ENCODE peak calls at places on chromosomes 7 and 10, in nine cellular contexts. One of them, this sample, is unnamed.

GRCh38 chr7:45973725-45974532 is 52.9 kb upstream of the IGFBP3 start:
- DNase-seq in NCI-H1105: no peak
- DNase-seq in uterus: no peak
- DNase-seq in WTC11: no peak
- DNase-seq in stimulated activated CD4-positive, alpha-beta T cell treated with anti-CD3 and anti-CD28 coated beads, Interleukin-1b, Interleukin-23, amount 100 ng/mL, for 4 hours: no peak
- DNase-seq in mesendoderm: no peak
- DNase-seq in psoas muscle: no peak
- DNase-seq in T follicular helper cell: no peak
- DNase-seq in mucosa of gallbladder: no peak
- DNase-seq in this sample: no peak

GRCh38 chr7:151783958-151784575 is 92.8 kb downstream of the PRKAG2 start:
- DNase-seq in WTC11: no peak
- DNase-seq in T follicular helper cell: no peak
- DNase-seq in NCI-H1105: no peak
- DNase-seq in stimulated activated CD4-positive, alpha-beta T cell treated with anti-CD3 and anti-CD28 coated beads, Interleukin-1b, Interleukin-23, amount 100 ng/mL, for 4 hours: no peak
- DNase-seq in uterus: no peak
- DNase-seq in mucosa of gallbladder: no peak
- DNase-seq in mesendoderm: no peak
- DNase-seq in psoas muscle: no peak
- DNase-seq in this sample: no peak

GRCh38 chr7:101133621-101134398 is 6.9 kb downstream of the SERPINE1 start:
- DNase-seq in T follicular helper cell: no peak
- DNase-seq in NCI-H1105: no peak
- DNase-seq in uterus: no peak
- DNase-seq in stimulated activated CD4-positive, alpha-beta T cell treated with anti-CD3 and anti-CD28 coated beads, Interleukin-1b, Interleukin-23, amount 100 ng/mL, for 4 hours: no peak
- DNase-seq in mucosa of gallbladder: no peak
- DNase-seq in WTC11: no peak
- DNase-seq in psoas muscle: no peak
- DNase-seq in mesendoderm: no peak
- DNase-seq in this sample: no peak

GRCh38 chr7:130086938-130087337 is 16.6 kb downstream of the KLHDC10 start:
- DNase-seq in mesendoderm: no peak
- DNase-seq in uterus: no peak
- DNase-seq in T follicular helper cell: no peak
- DNase-seq in stimulated activated CD4-positive, alpha-beta T cell treated with anti-CD3 and anti-CD28 coated beads, Interleukin-1b, Interleukin-23, amount 100 ng/mL, for 4 hours: no peak
- DNase-seq in NCI-H1105: no peak
- DNase-seq in mucosa of gallbladder: no peak
- DNase-seq in psoas muscle: no peak
- DNase-seq in WTC11: no peak
- DNase-seq in this sample: no peak

GRCh38 chr7:22195402-22195801 is 161.6 kb downstream of the RAPGEF5 start:
- DNase-seq in stimulated activated CD4-positive, alpha-beta T cell treated with anti-CD3 and anti-CD28 coated beads, Interleukin-1b, Interleukin-23, amount 100 ng/mL, for 4 hours: no peak
- DNase-seq in NCI-H1105: no peak
- DNase-seq in mucosa of gallbladder: no peak
- DNase-seq in psoas muscle: no peak
- DNase-seq in WTC11: no peak
- DNase-seq in uterus: no peak
- DNase-seq in T follicular helper cell: no peak
- DNase-seq in mesendoderm: no peak
- DNase-seq in this sample: no peak

GRCh38 chr7:150370612-150371071 is 2.0 kb downstream of the REPIN1 start:
- DNase-seq in stimulated activated CD4-positive, alpha-beta T cell treated with anti-CD3 and anti-CD28 coated beads, Interleukin-1b, Interleukin-23, amount 100 ng/mL, for 4 hours: no peak
- DNase-seq in psoas muscle: no peak
- DNase-seq in uterus: no peak
- DNase-seq in NCI-H1105: no peak
- DNase-seq in T follicular helper cell: no peak
- DNase-seq in mesendoderm: no peak
- DNase-seq in mucosa of gallbladder: no peak
- DNase-seq in WTC11: no peak
- DNase-seq in this sample: no peak

GRCh38 chr7:111835066-111835465 is 272.8 kb upstream of the IMMP2L start:
- DNase-seq in NCI-H1105: no peak
- DNase-seq in mesendoderm: peak
- DNase-seq in T follicular helper cell: no peak
- DNase-seq in psoas muscle: no peak
- DNase-seq in mucosa of gallbladder: no peak
- DNase-seq in stimulated activated CD4-positive, alpha-beta T cell treated with anti-CD3 and anti-CD28 coated beads, Interleukin-1b, Interleukin-23, amount 100 ng/mL, for 4 hours: no peak
- DNase-seq in WTC11: no peak
- DNase-seq in uterus: no peak
- DNase-seq in this sample: no peak

GRCh38 chr7:152512711-152513110 is 76.9 kb upstream of the KMT2C start:
- DNase-seq in uterus: no peak
- DNase-seq in T follicular helper cell: no peak
- DNase-seq in psoas muscle: no peak
- DNase-seq in mucosa of gallbladder: no peak
- DNase-seq in stimulated activated CD4-positive, alpha-beta T cell treated with anti-CD3 and anti-CD28 coated beads, Interleukin-1b, Interleukin-23, amount 100 ng/mL, for 4 hours: peak
- DNase-seq in NCI-H1105: no peak
- DNase-seq in mesendoderm: no peak
- DNase-seq in WTC11: no peak
- DNase-seq in this sample: no peak

GRCh38 chr7:118737935-118738334 is 513.4 kb downstream of the ANKRD7 start:
- DNase-seq in NCI-H1105: no peak
- DNase-seq in T follicular helper cell: no peak
- DNase-seq in mucosa of gallbladder: no peak
- DNase-seq in stimulated activated CD4-positive, alpha-beta T cell treated with anti-CD3 and anti-CD28 coated beads, Interleukin-1b, Interleukin-23, amount 100 ng/mL, for 4 hours: no peak
- DNase-seq in psoas muscle: no peak
- DNase-seq in WTC11: no peak
- DNase-seq in mesendoderm: no peak
- DNase-seq in uterus: no peak
- DNase-seq in this sample: no peak

GRCh38 chr7:114622189-114622588 is 207.6 kb downstream of the FOXP2 start:
- DNase-seq in stimulated activated CD4-positive, alpha-beta T cell treated with anti-CD3 and anti-CD28 coated beads, Interleukin-1b, Interleukin-23, amount 100 ng/mL, for 4 hours: no peak
- DNase-seq in mesendoderm: no peak
- DNase-seq in T follicular helper cell: no peak
- DNase-seq in psoas muscle: no peak
- DNase-seq in uterus: no peak
- DNase-seq in mucosa of gallbladder: no peak
- DNase-seq in NCI-H1105: peak
- DNase-seq in WTC11: no peak
- DNase-seq in this sample: no peak

GRCh38 chr10:48317321-48317990 is 11.0 kb downstream of the MAPK8 start:
- DNase-seq in mesendoderm: peak
- DNase-seq in uterus: no peak
- DNase-seq in T follicular helper cell: no peak
- DNase-seq in WTC11: no peak
- DNase-seq in stimulated activated CD4-positive, alpha-beta T cell treated with anti-CD3 and anti-CD28 coated beads, Interleukin-1b, Interleukin-23, amount 100 ng/mL, for 4 hours: no peak
- DNase-seq in NCI-H1105: no peak
- DNase-seq in mucosa of gallbladder: no peak
- DNase-seq in psoas muscle: no peak
- DNase-seq in this sample: no peak

GRCh38 chr7:141915565-141915964 is 634 bp upstream of the OR9A4 start:
- DNase-seq in T follicular helper cell: no peak
- DNase-seq in WTC11: no peak
- DNase-seq in mesendoderm: peak
- DNase-seq in stimulated activated CD4-positive, alpha-beta T cell treated with anti-CD3 and anti-CD28 coated beads, Interleukin-1b, Interleukin-23, amount 100 ng/mL, for 4 hours: no peak
- DNase-seq in uterus: no peak
- DNase-seq in NCI-H1105: no peak
- DNase-seq in psoas muscle: no peak
- DNase-seq in mucosa of gallbladder: peak
- DNase-seq in this sample: no peak